ENCODE peak calls at places on chromosome 18, in eight cellular contexts. G, Y, B, W, V, M, S and T are unnamed samples.

GRCh38 chr18:77223221-77223639 is 26.4 kb upstream of the GALR1 start:
- DNase-seq in G (no peak), S (no peak), W (no peak), B (no peak), V (no peak), M (no peak), Y (no peak), T (no peak)

GRCh38 chr18:61237529-61237928 is 95.7 kb upstream of the CDH20 start:
- DNase-seq in V (no peak), M (no peak), S (no peak), W (no peak), G (no peak), B (no peak), Y (no peak), T (no peak)

GRCh38 chr18:44627245-44627644 is 53.4 kb upstream of the SETBP1 start:
- DNase-seq in Y (no peak), G (no peak), S (no peak), V (no peak), B (no peak), M (no peak), W (no peak), T (no peak)

GRCh38 chr18:60891936-60892335 is 441.3 kb upstream of the CDH20 start:
- DNase-seq in W (no peak), G (no peak), M (no peak), S (no peak), B (no peak), V (no peak), Y (no peak), T (no peak)

GRCh38 chr18:75072672-75073371 is 136.1 kb downstream of the PTGR3 start:
- DNase-seq in B (no peak), M (no peak), S (no peak), W (no peak), G (no peak), Y (no peak), V (no peak), T (no peak)

GRCh38 chr18:8264861-8265411 is 344.3 kb upstream of the RAB12 start:
- DNase-seq in W (no peak), Y (peak), S (no peak), G (no peak), V (no peak), M (no peak), B (no peak), T (peak)

GRCh38 chr18:76461692-76462325 is 33.2 kb downstream of the ZNF516 start:
- DNase-seq in W (no peak), Y (no peak), V (no peak), M (no peak), S (no peak), B (no peak), G (no peak), T (no peak)

GRCh38 chr18:79962311-79962710 is 2.1 kb upstream of the HSBP1L1 start:
- DNase-seq in W (no peak), S (no peak), V (no peak), M (peak), B (peak), G (no peak), Y (no peak), T (no peak)

GRCh38 chr18:13269599-13270011 is 51.0 kb downstream of the LDLRAD4 start:
- DNase-seq in G (no peak), Y (no peak), M (peak), W (no peak), S (no peak), V (no peak), B (no peak), T (no peak)

GRCh38 chr18:54879691-54880090 is 51.4 kb downstream of the RAB27B start:
- DNase-seq in G (no peak), Y (no peak), B (no peak), W (no peak), V (no peak), M (no peak), S (no peak), T (no peak)

GRCh38 chr18:51029378-51029693 is 677 bp upstream of the SMAD4 start:
- DNase-seq in B (no peak), Y (no peak), M (no peak), S (no peak), W (no peak), V (no peak), G (no peak), T (no peak)

GRCh38 chr18:35923939-35924338 is 48.5 kb upstream of the RMP24 start:
- DNase-seq in W (no peak), V (no peak), M (no peak), S (no peak), G (no peak), Y (peak), B (no peak), T (no peak)

GRCh38 chr18:36786686-36787085 is 42.1 kb downstream of the TPGS2 start:
- DNase-seq in Y (no peak), M (peak), W (no peak), V (no peak), B (no peak), S (peak), G (no peak), T (no peak)